ENCODE peak calls at places on chromosomes 12 and 14, in four cellular contexts. One of them, this sample, is unnamed.

GRCh38 chr12:13203028-13203922 is 6.7 kb downstream of the EMP1 start:
- DNase-seq in myocyte: no peak
- DNase-seq in psoas muscle: peak; percentile 64
- DNase-seq in EL: no peak
- DNase-seq in this sample: peak; percentile 69

GRCh38 chr14:95467657-95468056 is 48.8 kb downstream of the SYNE3 start:
- DNase-seq in myocyte: no peak
- DNase-seq in psoas muscle: no peak
- DNase-seq in EL: no peak
- DNase-seq in this sample: no peak

GRCh38 chr12:90333939-90334338 is 621.0 kb downstream of the CCER1 start:
- DNase-seq in myocyte: peak; percentile 9
- DNase-seq in psoas muscle: no peak
- DNase-seq in EL: peak; percentile 4
- DNase-seq in this sample: peak; percentile 82

GRCh38 chr12:46046436-46046835 is 56.1 kb upstream of the SCAF11 start:
- DNase-seq in myocyte: no peak
- DNase-seq in psoas muscle: no peak
- DNase-seq in EL: no peak
- DNase-seq in this sample: no peak

GRCh38 chr12:30450872-30451271 is 244.8 kb downstream of the IPO8 start:
- DNase-seq in myocyte: no peak
- DNase-seq in psoas muscle: no peak
- DNase-seq in EL: peak; percentile 29
- DNase-seq in this sample: peak; percentile 55

GRCh38 chr12:572532-572899 is 90.7 kb downstream of the NINJ2 start:
- DNase-seq in myocyte: no peak
- DNase-seq in psoas muscle: no peak
- DNase-seq in EL: peak; percentile 14
- DNase-seq in this sample: peak; percentile 63

GRCh38 chr12:71730936-71731335 is 23.7 kb upstream of the RAB21 start:
- DNase-seq in myocyte: no peak
- DNase-seq in psoas muscle: no peak
- DNase-seq in EL: peak; percentile 57
- DNase-seq in this sample: no peak

GRCh38 chr14:96574633-96575191 is 72.5 kb downstream of the PAPOLA start:
- DNase-seq in myocyte: peak; percentile 31
- DNase-seq in psoas muscle: no peak
- DNase-seq in EL: peak; percentile 19
- DNase-seq in this sample: peak; percentile 9

GRCh38 chr12:87870493-87870892 is 158.7 kb downstream of the C12orf50 start:
- DNase-seq in myocyte: no peak
- DNase-seq in psoas muscle: no peak
- DNase-seq in EL: no peak
- DNase-seq in this sample: no peak

GRCh38 chr12:51533799-51534198 is 57.2 kb upstream of the SCN8A start:
- DNase-seq in myocyte: peak; percentile 27
- DNase-seq in psoas muscle: no peak
- DNase-seq in EL: no peak
- DNase-seq in this sample: peak; percentile 29

GRCh38 chr14:87955501-87955900 is 37.5 kb downstream of the GALC start:
- DNase-seq in myocyte: no peak
- DNase-seq in psoas muscle: no peak
- DNase-seq in EL: no peak
- DNase-seq in this sample: no peak

GRCh38 chr14:20630340-20631022 is 11.0 kb downstream of the OR6S1 start:
- DNase-seq in myocyte: peak; percentile 20
- DNase-seq in psoas muscle: no peak
- DNase-seq in EL: peak; percentile 65
- DNase-seq in this sample: peak; percentile 45

This sample was measured in LHCN-M2.